ENCODE peak calls at places on chromosomes 16 and 17, in five cellular contexts. T is small intestine, L is ovary, M is psoas muscle, I is tibial nerve. K is an unnamed sample. For H3K4me1, the result is how much of the 10 kb centered on the place peaks cover.

GRCh38 chr16:11092788-11093577 is 148.6 kb downstream of the CLEC16A start:
- DNase-seq in M (no peak), I (no peak), T (no peak), L (no peak), K (no peak)

GRCh38 chr16:67555795-67556212 is 6.5 kb upstream of the CTCF start:
- DNase-seq in M (no peak), I (no peak), T (peak), L (no peak), K (no peak)

GRCh38 chr17:48001187-48001586 is 30.3 kb downstream of the CDK5RAP3 start:
- DNase-seq in L (no peak), T (no peak), M (no peak), I (no peak), K (no peak)

GRCh38 chr17:44345497-44346026 is 460 bp downstream of the GRN start:
- DNase-seq in T (peak), I (peak), L (peak), M (no peak), K (peak)

GRCh38 chr16:48317614-48318013 is 67.6 kb downstream of the SIAH1 start:
- DNase-seq in T (no peak), I (no peak), M (no peak), L (no peak), K (no peak)

GRCh38 chr17:60305141-60305540 is 86.8 kb downstream of the USP32 start:
- DNase-seq in M (no peak), I (no peak), T (peak), L (no peak), K (no peak)

GRCh38 chr16:3534126-3534525 is 33.3 kb downstream of the CLUAP1 start:
- DNase-seq in L (no peak), M (no peak), I (no peak), T (no peak), K (no peak)

GRCh38 chr17:82489117-82489516 is 30.4 kb upstream of the FOXK2 start:
- DNase-seq in L (no peak), T (no peak), M (peak), I (peak), K (peak)

GRCh38 chr17:18854956-18855355 is 3.0 kb upstream of the PRPSAP2 start:
- DNase-seq in L (no peak), I (no peak), M (no peak), T (no peak), K (no peak)

GRCh38 chr16:49876716-49877129 is 20.8 kb upstream of the ZNF423 start:
- DNase-seq in M (peak), L (peak), T (peak), I (no peak), K (peak)

GRCh38 chr17:40333781-40334453 is 24.9 kb downstream of the RARA start:
- DNase-seq in L (no peak), T (no peak), I (no peak), M (no peak), K (no peak)

GRCh38 chr16:10033561-10033960 is 148.7 kb downstream of the GRIN2A start:
- DNase-seq in T (no peak), L (no peak), M (no peak), I (no peak), K (no peak)

GRCh38 chr17:83155128-83156081 is 76.0 kb downstream of the METRNL start:
- DNase-seq in M (peak), L (no peak), I (peak), T (no peak), K (no peak)

GRCh38 chr16:73753931-73754330 is 542.7 kb upstream of the PSMD7 start:
- DNase-seq in I (no peak), M (no peak), T (no peak), L (no peak), K (no peak)

GRCh38 chr17:77325826-77326581 is 185.2 kb downstream of the SEC14L1 start:
- DNase-seq in T (peak), M (no peak), I (no peak), L (peak), K (no peak)

GRCh38 chr17:39979021-39979660 is 1.5 kb upstream of the PSMD3 start:
- DNase-seq in I (no peak), L (no peak), T (no peak), M (no peak), K (no peak)

GRCh38 chr17:82787081-82787848 is 35.4 kb downstream of the TBCD start:
- DNase-seq in I (no peak), T (no peak), M (peak), L (no peak), K (no peak)

GRCh38 chr17:81868674-81869220 is 2.4 kb downstream of the ARHGDIA start:
- DNase-seq in M (peak), I (no peak), L (peak), T (peak), K (no peak)

GRCh38 chr17:8822401-8823035 is 23.4 kb upstream of the MFSD6L start:
- DNase-seq in I (no peak), M (no peak), T (no peak), L (no peak), K (no peak)

GRCh38 chr17:57881143-57881542 is 31.3 kb upstream of the MRPS23 start:
- DNase-seq in L (no peak), I (no peak), T (no peak), M (no peak), K (peak)

GRCh38 chr17:50631908-50632571 is 2.6 kb upstream of the ABCC3 start:
- DNase-seq in T (no peak), L (no peak), M (no peak), I (no peak), K (no peak)

GRCh38 chr16:70754874-70755600 is 45.9 kb downstream of the VAC14 start:
- DNase-seq in L (no peak), M (peak), T (no peak), I (no peak), K (no peak)

GRCh38 chr17:77507116-77507885 is 366.5 kb downstream of the SEC14L1 start:
- DNase-seq in T (peak), I (no peak), L (no peak), M (peak), K (no peak)

GRCh38 chr17:45388604-45389325 is 43.9 kb downstream of the ARHGAP27 start:
- DNase-seq in M (no peak), I (no peak), T (no peak), L (no peak), K (no peak)

GRCh38 chr16:4263504-4264436 is 9.1 kb downstream of the TFAP4 start:
- DNase-seq in I (peak), T (peak), M (peak), L (peak), K (peak)

GRCh38 chr17:76955191-76955590 is 87.0 kb downstream of the MGAT5B start:
- DNase-seq in I (no peak), T (no peak), M (no peak), L (no peak), K (no peak)

GRCh38 chr17:34412965-34413441 is 50.0 kb upstream of the CCL1 start:
- DNase-seq in M (no peak), I (no peak), T (no peak), L (no peak), K (no peak)

GRCh38 chr16:17357302-17358062 is 113.3 kb downstream of the XYLT1 start:
- DNase-seq in T (no peak), I (no peak), M (no peak), L (no peak), K (no peak)

GRCh38 chr17:74760404-74761105 is 12.1 kb downstream of the NHERF1 start:
- DNase-seq in M (no peak), I (no peak), L (no peak), T (no peak), K (no peak)
- H3K4me1 ChIP-seq in M (under half), I (under half), L (under half), T (under half), K (under half)

GRCh38 chr16:684961-685696 is 995 bp upstream of the JMJD8 start:
- DNase-seq in T (no peak), I (no peak), L (peak), M (no peak), K (no peak)
- H3K27ac ChIP-seq in T (no peak), I (peak), L (no peak), M (peak), K (no peak)

DNA sequence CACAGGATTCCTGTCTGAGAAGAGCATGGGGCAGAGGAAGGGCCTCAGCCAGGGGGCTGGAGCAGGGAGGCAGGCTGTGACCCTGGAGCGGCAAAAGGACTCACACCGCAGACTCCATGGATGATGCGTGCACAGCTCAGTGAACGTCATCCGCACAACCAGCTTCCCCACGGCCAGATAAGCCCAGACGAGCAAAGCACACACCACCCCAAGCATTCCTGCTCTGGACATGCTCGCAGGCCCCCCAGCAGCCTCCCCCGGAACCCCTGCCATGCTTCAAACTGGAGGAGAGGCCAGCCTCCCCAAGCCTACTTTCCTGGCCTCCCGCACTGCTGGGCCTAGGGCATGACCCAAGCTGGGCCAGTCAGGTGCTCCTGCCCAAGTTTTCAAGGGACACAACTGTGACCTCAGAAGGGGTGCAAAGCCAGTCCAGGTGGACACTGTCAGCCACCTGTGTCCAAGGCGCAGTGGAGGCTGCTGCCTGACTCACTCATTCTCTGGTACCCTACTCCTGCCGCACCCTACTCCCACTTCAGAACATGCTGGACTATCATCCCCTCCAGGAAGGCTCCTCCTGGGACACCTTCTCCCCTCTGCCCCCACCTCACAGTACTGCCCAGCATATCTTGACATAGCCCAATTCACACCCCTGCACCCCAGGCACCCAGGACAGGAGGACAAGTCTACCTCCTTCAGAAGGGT is 4.8 kb downstream of the BCAR1 start:
- DNase-seq in I (no peak), T (no peak), M (no peak), L (no peak), K (no peak)
- H3K4me1 ChIP-seq in I (under half), T (under half), M (half or more), L (under half), K (half or more)

GRCh38 chr17:7558544-7559306 is at the start of gene TNFSF13:
- DNase-seq in M (peak), L (peak), I (peak), T (peak), K (no peak)
- H3K27ac ChIP-seq in M (peak), L (peak), I (peak), T (peak), K (peak)

DNA sequence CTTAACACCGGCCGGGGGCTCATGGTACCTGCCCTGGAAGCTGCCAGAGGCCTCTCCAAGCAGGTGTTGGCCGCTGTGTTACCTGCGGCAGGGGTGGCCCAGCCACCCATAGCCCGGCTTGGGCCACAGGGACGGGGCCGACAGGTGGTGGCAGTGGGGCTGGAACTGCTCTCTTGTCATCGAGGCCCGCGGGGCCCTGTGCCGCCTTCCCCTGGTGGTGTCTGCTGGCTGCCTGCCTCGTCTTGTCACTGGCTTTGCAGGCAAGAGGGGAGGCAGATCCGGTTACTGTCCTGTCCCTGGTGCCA is 27.1 kb downstream of the GSE1 start:
- DNase-seq in M (no peak), T (no peak), L (no peak), I (no peak), K (no peak)
- H3K4me1 ChIP-seq in M (half or more), T (under half), L (under half), I (under half), K (under half)

GRCh38 chr16:2037115-2037514 is 10.4 kb downstream of the NHERF2 start:
- DNase-seq in M (no peak), L (no peak), T (no peak), I (no peak), K (no peak)

GRCh38 chr16:2035431-2036199 is 8.9 kb downstream of the NHERF2 start:
- DNase-seq in I (peak), T (no peak), M (no peak), L (peak), K (peak)

GRCh38 chr16:2034695-2035430 is 8.2 kb downstream of the NHERF2 start:
- DNase-seq in M (no peak), T (no peak), L (no peak), I (no peak), K (no peak)

GRCh38 chr16:2037631-2038358 is 9.8 kb downstream of the NTHL1 start:
- DNase-seq in T (no peak), I (no peak), M (no peak), L (no peak), K (no peak)

GRCh38 chr16:2036200-2036966 is 9.7 kb downstream of the NHERF2 start:
- DNase-seq in I (no peak), T (no peak), M (no peak), L (no peak), K (no peak)
- H3K27ac ChIP-seq in I (peak), T (peak), M (peak), L (peak), K (peak)

GRCh38 chr16:78192734-78193133 is 93.3 kb downstream of the WWOX start:
- DNase-seq in I (no peak), L (no peak), M (no peak), T (no peak), K (no peak)
- H3K4me1 ChIP-seq in I (under half), L (under half), M (under half), T (under half), K (under half)

GRCh38 chr16:27275394-27275793 is 6.8 kb upstream of the NSMCE1 start:
- DNase-seq in I (no peak), L (no peak), T (no peak), M (no peak), K (no peak)

GRCh38 chr16:27273330-27273669 is 4.7 kb upstream of the NSMCE1 start:
- DNase-seq in M (no peak), I (no peak), L (no peak), T (no peak), K (no peak)

GRCh38 chr16:27272076-27272475 is 3.5 kb upstream of the NSMCE1 start:
- DNase-seq in I (no peak), L (no peak), T (no peak), M (no peak), K (no peak)

GRCh38 chr16:27270389-27270788 is 1.8 kb upstream of the NSMCE1 start:
- DNase-seq in I (no peak), M (no peak), L (no peak), T (no peak), K (no peak)

GRCh38 chr16:27273670-27274522 is 5.3 kb upstream of the NSMCE1 start:
- DNase-seq in M (no peak), L (no peak), I (no peak), T (peak), K (no peak)
- H3K27ac ChIP-seq in M (no peak), L (no peak), I (no peak), T (peak), K (no peak)

DNA sequence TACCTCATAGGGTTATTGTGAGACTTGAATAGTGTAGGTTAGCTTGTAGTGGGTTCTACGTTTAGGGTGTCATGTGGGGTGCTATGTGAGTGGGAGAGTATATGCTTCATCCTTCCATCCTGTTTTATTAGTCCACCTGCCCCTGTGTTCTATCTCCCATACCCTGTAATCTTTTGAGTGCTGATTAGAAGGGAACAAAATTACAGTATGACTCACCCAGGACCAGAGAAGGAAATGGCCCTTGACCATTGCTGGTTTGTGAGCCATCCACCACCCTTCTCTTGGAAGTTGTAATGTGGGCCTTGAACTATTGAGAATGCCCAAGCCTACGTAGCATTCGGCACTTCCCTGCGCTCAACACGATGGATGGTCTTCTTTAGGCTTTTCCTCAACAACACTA is 17.1 kb downstream of the SAP30BP start:
- DNase-seq in I (no peak), T (peak), M (no peak), L (no peak), K (no peak)
- H3K4me1 ChIP-seq in I (under half), T (under half), M (under half), L (under half), K (half or more)

GRCh38 chr16:55825115-55825728 is 7.7 kb downstream of the CES1 start:
- DNase-seq in M (no peak), T (no peak), I (no peak), L (no peak), K (no peak)
- H3K27ac ChIP-seq in M (no peak), T (no peak), I (no peak), L (no peak), K (no peak)

K was measured in heart right ventricle.